ENCODE peak calls at places on chromosomes 2 and 18, in seven cellular contexts. S is GM12878, D is SK-N-SH, E is HCT116, C is K562, V is H1, B is HepG2. U is an unnamed sample.

GRCh38 chr18:75125359-75126331 is 83.3 kb downstream of the PTGR3 start:
- DNase-seq in S (no peak), D (peak; percentile 84), E (no peak), C (no peak), V (peak; percentile 7), B (peak; percentile 42), U (no peak)

GRCh38 chr2:191679818-191680600 is 2.1 kb downstream of the NABP1 start:
- DNase-seq in S (no peak), D (no peak), E (peak; percentile 66), C (no peak), V (no peak), B (no peak), U (peak; percentile 64)

GRCh38 chr2:15940661-15941482 is 522 bp downstream of the MYCN start:
- DNase-seq in S (no peak), D (peak; percentile 84), E (no peak), C (no peak), V (no peak), B (no peak), U (peak; percentile 11)

GRCh38 chr2:73969356-73969755 is 15.4 kb upstream of the TET3 start:
- DNase-seq in S (no peak), D (no peak), E (no peak), C (no peak), V (no peak), B (no peak), U (no peak)

GRCh38 chr2:227761734-227762476 is 16.2 kb downstream of the SCYGR8 start:
- DNase-seq in S (no peak), D (no peak), E (no peak), C (no peak), V (no peak), B (peak; percentile 62), U (no peak)

GRCh38 chr2:37740330-37740729 is 68.9 kb upstream of the CDC42EP3 start:
- DNase-seq in S (no peak), D (no peak), E (no peak), C (no peak), V (no peak), B (no peak), U (peak; percentile 4)

GRCh38 chr2:14427982-14428567 is 204.4 kb upstream of the LRATD1 start:
- DNase-seq in S (no peak), D (no peak), E (no peak), C (no peak), V (no peak), B (no peak), U (no peak)

GRCh38 chr2:28135324-28135723 is 244.8 kb downstream of the BABAM2 start:
- DNase-seq in S (no peak), D (no peak), E (no peak), C (no peak), V (no peak), B (no peak), U (no peak)

GRCh38 chr2:97950329-97951154 is 45.2 kb downstream of the TMEM131 start:
- DNase-seq in S (no peak), D (no peak), E (no peak), C (no peak), V (no peak), B (no peak), U (no peak)

GRCh38 chr18:44689736-44690135 is 9.0 kb downstream of the SETBP1 start:
- DNase-seq in S (no peak), D (no peak), E (no peak), C (no peak), V (no peak), B (no peak), U (no peak)

GRCh38 chr18:49762191-49763077 is 50.9 kb downstream of the ACAA2 start:
- DNase-seq in S (no peak), D (no peak), E (no peak), C (no peak), V (no peak), B (no peak), U (no peak)

GRCh38 chr2:130930740-130931659 is 94.3 kb downstream of the ARHGEF4 start:
- DNase-seq in S (no peak), D (no peak), E (no peak), C (no peak), V (no peak), B (no peak), U (no peak)

GRCh38 chr18:47254341-47254939 is 3.0 kb upstream of the SKOR2 start:
- DNase-seq in S (no peak), D (no peak), E (no peak), C (peak; percentile 20), V (no peak), B (peak; percentile 18), U (peak; percentile 28)

GRCh38 chr2:198045227-198045626 is 240.8 kb downstream of the PLCL1 start:
- DNase-seq in S (no peak), D (no peak), E (no peak), C (no peak), V (no peak), B (no peak), U (no peak)

GRCh38 chr2:144479659-144480058 is 40.3 kb downstream of the ZEB2 start:
- DNase-seq in S (no peak), D (no peak), E (no peak), C (no peak), V (no peak), B (no peak), U (no peak)

GRCh38 chr2:160736148-160736547 is 242.5 kb upstream of the RBMS1 start:
- DNase-seq in S (no peak), D (no peak), E (no peak), C (no peak), V (no peak), B (no peak), U (no peak)

GRCh38 chr18:9619545-9619944 is 5.2 kb upstream of the PPP4R1 start:
- DNase-seq in S (no peak), D (no peak), E (no peak), C (no peak), V (no peak), B (no peak), U (peak; percentile 86)

GRCh38 chr2:134576478-134576877 is 142.3 kb downstream of the TMEM163 start:
- DNase-seq in S (no peak), D (no peak), E (no peak), C (no peak), V (no peak), B (no peak), U (no peak)

GRCh38 chr18:2114289-2114688 is 457.0 kb downstream of the METTL4 start:
- DNase-seq in S (no peak), D (no peak), E (no peak), C (no peak), V (no peak), B (no peak), U (no peak)

GRCh38 chr18:36931116-36931515 is 102.2 kb downstream of the KIAA1328 start:
- DNase-seq in S (no peak), D (no peak), E (no peak), C (no peak), V (no peak), B (no peak), U (no peak)

DNA sequence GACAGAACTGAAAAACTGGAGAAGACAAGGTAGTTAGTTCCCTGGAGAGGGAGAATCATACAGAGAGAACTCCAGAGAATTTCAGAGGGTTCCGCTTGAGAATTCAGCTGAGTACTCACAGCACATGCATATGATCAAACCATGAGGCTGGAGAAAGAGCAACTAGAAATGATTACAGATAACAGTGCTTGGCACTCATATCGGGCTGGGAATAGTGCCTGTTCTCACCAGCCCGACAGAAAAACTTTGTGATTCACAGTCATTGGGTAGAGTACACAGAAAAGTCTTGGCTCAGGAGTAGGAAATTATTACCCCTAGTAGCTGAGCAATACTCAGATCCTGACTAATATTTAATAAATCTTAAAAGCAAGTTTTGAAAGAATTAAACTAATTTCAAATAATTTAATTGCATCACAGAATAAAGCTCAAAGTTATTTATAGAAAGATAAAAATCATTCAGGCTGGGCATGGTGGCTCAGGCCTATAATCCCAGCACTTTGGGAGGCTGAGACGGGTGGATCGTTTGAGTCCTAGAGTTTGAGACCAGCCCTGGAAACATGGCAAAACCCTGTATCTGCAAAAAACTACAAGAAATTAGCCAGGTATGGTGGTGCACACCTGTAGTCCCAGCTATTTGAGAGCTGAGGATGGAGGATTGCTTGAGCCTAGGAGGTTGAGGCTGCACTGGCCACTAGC is 6.9 kb downstream of the WDPCP start:
- DNase-seq in S (no peak), D (no peak), E (no peak), C (no peak), V (no peak), B (no peak), U (peak; percentile 66)
- TF ChIP-seq POLR2AphosphoS5 in S (no peak), D (no peak), E (no peak), C (no peak), V (no peak), B (no peak), U (no peak)

DNA sequence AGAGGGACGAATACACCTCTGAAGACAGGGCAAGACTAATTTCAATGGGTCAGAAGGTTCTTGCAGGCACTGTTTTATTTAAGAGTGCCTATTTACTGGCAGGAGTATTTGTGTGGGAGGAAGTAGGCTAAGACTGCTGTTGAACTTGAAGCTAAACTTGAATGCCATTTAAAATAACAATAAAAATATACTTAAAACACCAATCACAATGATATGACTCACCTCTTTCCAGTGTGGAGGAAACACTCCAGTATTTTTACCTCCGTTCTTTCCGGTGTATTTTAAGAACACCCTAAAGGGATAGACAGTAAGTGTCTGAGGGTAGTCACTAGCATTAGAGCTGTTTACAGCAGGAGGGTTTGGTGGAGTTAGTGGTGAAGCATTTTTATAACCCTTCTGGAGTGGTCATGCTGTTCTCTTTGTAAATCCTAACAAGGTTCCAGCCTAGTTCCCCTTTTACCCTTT is 9.6 kb upstream of the HOXD1 start:
- DNase-seq in S (no peak), D (no peak), E (no peak), C (no peak), V (no peak), B (no peak), U (peak; percentile 90)
- TF ChIP-seq MAX in S (no peak), D (no peak), E (no peak), C (no peak), V (no peak), B (no peak), U (no peak)

GRCh38 chr2:185970148-185970852 is 231.7 kb downstream of the FSIP2 start:
- DNase-seq in S (no peak), D (no peak), E (no peak), C (no peak), V (no peak), B (peak; percentile 65), U (peak; percentile 21)
- H3K4me2 ChIP-seq in S (no peak overlapping the region), D (no peak overlapping the region), E (no peak overlapping the region), C (no peak overlapping the region), V (no peak overlapping the region), B (no peak overlapping the region), U (no peak overlapping the region)

DNA sequence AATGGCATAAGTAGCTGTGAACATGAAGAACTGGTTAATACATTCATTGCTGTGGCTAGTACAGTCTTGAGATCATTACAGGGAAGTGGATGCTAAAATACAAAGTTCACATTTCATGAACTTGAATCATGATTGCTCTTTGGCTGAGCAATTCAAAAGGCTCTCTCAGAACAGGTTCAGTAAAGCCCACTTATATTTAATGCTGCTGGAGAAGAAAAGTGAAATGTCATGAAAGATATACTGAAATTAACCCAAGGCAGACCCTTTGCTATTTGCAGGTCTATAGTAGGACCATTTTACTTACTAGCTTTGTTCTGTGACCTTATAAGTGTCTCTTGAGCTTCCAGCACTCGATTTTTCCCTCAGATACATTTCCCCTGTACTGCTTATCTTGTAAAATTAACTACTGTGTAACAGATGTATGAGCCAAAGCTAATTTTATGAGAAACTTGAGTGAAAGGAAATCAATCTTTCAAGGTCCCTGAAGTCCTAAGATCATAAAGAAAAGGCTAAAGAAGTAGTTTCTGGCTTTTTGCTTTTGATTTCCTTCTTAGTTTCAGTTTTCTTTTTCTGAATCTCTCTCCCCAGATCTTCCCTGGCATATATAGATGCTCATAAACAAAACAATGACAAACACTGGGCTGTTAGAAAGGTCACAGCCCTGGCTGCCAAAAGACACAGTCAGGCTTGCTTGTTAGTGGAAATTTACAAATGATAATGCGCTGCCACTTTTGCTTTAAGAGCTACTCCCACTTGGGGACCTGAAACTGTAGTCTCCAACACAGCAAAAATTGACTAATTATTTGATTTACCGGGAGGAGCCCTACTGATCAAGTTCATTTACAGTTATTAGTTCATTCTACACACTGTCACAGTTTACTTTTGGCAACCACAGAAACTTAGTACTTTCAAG is 132.7 kb upstream of the XPO1 start:
- DNase-seq in S (peak; percentile 46), D (no peak), E (no peak), C (no peak), V (no peak), B (no peak), U (peak; percentile 78)
- TF ChIP-seq POLR2AphosphoS5 in S (no peak), D (no peak), E (no peak), C (no peak), V (no peak), B (no peak), U (no peak)

U was measured in endothelial cell of umbilical vein.